ENCODE peak calls at places on chromosomes 6 and 20, in five cellular contexts. One of them, this sample, is unnamed.

GRCh38 chr6:53326372-53327016 is 22.3 kb downstream of the ELOVL5 start:
- DNase-seq in endodermal cell: peak; percentile 68
- DNase-seq in NCI-H1092 treated with DMSO at 0.1 percent for 48 hours: no peak
- DNase-seq in GM03348: peak; percentile 88
- DNase-seq in OCI-M1: peak; percentile 34
- DNase-seq in this sample: peak; percentile 98

GRCh38 chr20:4813839-4814695 is 92.4 kb downstream of the PRND start:
- DNase-seq in NCI-H1092 treated with DMSO at 0.1 percent for 48 hours: no peak
- DNase-seq in GM03348: no peak
- DNase-seq in OCI-M1: no peak
- DNase-seq in endodermal cell: peak; percentile 32
- DNase-seq in this sample: no peak

GRCh38 chr20:46324960-46325703 is 16.8 kb upstream of the CDH22 start:
- DNase-seq in NCI-H1092 treated with DMSO at 0.1 percent for 48 hours: no peak
- DNase-seq in GM03348: peak; percentile 54
- DNase-seq in OCI-M1: peak; percentile 58
- DNase-seq in endodermal cell: peak; percentile 84
- DNase-seq in this sample: peak; percentile 10

GRCh38 chr6:71333700-71334099 is 45.1 kb downstream of the OGFRL1 start:
- DNase-seq in OCI-M1: no peak
- DNase-seq in NCI-H1092 treated with DMSO at 0.1 percent for 48 hours: no peak
- DNase-seq in GM03348: peak; percentile 73
- DNase-seq in endodermal cell: no peak
- DNase-seq in this sample: peak; percentile 93

GRCh38 chr6:10381133-10381829 is 33.6 kb downstream of the TFAP2A start:
- DNase-seq in GM03348: no peak
- DNase-seq in NCI-H1092 treated with DMSO at 0.1 percent for 48 hours: peak; percentile 8
- DNase-seq in OCI-M1: peak; percentile 22
- DNase-seq in endodermal cell: peak; percentile 89
- DNase-seq in this sample: no peak

GRCh38 chr6:131225959-131226358 is 90.7 kb downstream of the AKAP7 start:
- DNase-seq in NCI-H1092 treated with DMSO at 0.1 percent for 48 hours: no peak
- DNase-seq in OCI-M1: no peak
- DNase-seq in endodermal cell: no peak
- DNase-seq in GM03348: no peak
- DNase-seq in this sample: no peak

GRCh38 chr6:4319992-4320683 is 184.8 kb upstream of the ECI2 start:
- DNase-seq in GM03348: peak; percentile 35
- DNase-seq in endodermal cell: no peak
- DNase-seq in NCI-H1092 treated with DMSO at 0.1 percent for 48 hours: no peak
- DNase-seq in OCI-M1: peak; percentile 82
- DNase-seq in this sample: peak; percentile 47

GRCh38 chr20:37389241-37389747 is 43.4 kb downstream of the SRC start:
- DNase-seq in GM03348: no peak
- DNase-seq in OCI-M1: no peak
- DNase-seq in NCI-H1092 treated with DMSO at 0.1 percent for 48 hours: no peak
- DNase-seq in endodermal cell: peak; percentile 42
- DNase-seq in this sample: no peak

GRCh38 chr6:46377209-46377608 is 114.0 kb downstream of the RCAN2 start:
- DNase-seq in OCI-M1: no peak
- DNase-seq in NCI-H1092 treated with DMSO at 0.1 percent for 48 hours: no peak
- DNase-seq in endodermal cell: no peak
- DNase-seq in GM03348: no peak
- DNase-seq in this sample: no peak

GRCh38 chr6:37048851-37049734 is 43.6 kb downstream of the FGD2 start:
- DNase-seq in NCI-H1092 treated with DMSO at 0.1 percent for 48 hours: no peak
- DNase-seq in GM03348: peak; percentile 53
- DNase-seq in endodermal cell: no peak
- DNase-seq in OCI-M1: peak; percentile 84
- DNase-seq in this sample: peak; percentile 73

GRCh38 chr6:52152070-52152423 is 34.1 kb upstream of the IL17A start:
- DNase-seq in OCI-M1: no peak
- DNase-seq in GM03348: no peak
- DNase-seq in NCI-H1092 treated with DMSO at 0.1 percent for 48 hours: no peak
- DNase-seq in endodermal cell: no peak
- DNase-seq in this sample: no peak

GRCh38 chr6:28772480-28773381 is 151.1 kb downstream of the TRIM27 start:
- DNase-seq in GM03348: no peak
- DNase-seq in endodermal cell: peak; percentile 72
- DNase-seq in NCI-H1092 treated with DMSO at 0.1 percent for 48 hours: no peak
- DNase-seq in OCI-M1: no peak
- DNase-seq in this sample: no peak

GRCh38 chr20:3786126-3786484 is 435 bp downstream of the CENPB start:
- DNase-seq in OCI-M1: peak; percentile 42
- DNase-seq in GM03348: peak; percentile 50
- DNase-seq in endodermal cell: peak; percentile 76
- DNase-seq in NCI-H1092 treated with DMSO at 0.1 percent for 48 hours: peak; percentile 40
- DNase-seq in this sample: peak; percentile 52

GRCh38 chr20:38001981-38002380 is 31.3 kb downstream of the TTI1 start:
- DNase-seq in NCI-H1092 treated with DMSO at 0.1 percent for 48 hours: no peak
- DNase-seq in GM03348: no peak
- DNase-seq in endodermal cell: no peak
- DNase-seq in OCI-M1: no peak
- DNase-seq in this sample: no peak

GRCh38 chr6:166715065-166715464 is 88.0 kb upstream of the RPS6KA2 start:
- DNase-seq in NCI-H1092 treated with DMSO at 0.1 percent for 48 hours: no peak
- DNase-seq in OCI-M1: no peak
- DNase-seq in endodermal cell: peak; percentile 75
- DNase-seq in GM03348: no peak
- DNase-seq in this sample: no peak

GRCh38 chr6:137570307-137570832 is 76.2 kb upstream of the OLIG3 start:
- DNase-seq in GM03348: no peak
- DNase-seq in OCI-M1: no peak
- DNase-seq in NCI-H1092 treated with DMSO at 0.1 percent for 48 hours: peak; percentile 84
- DNase-seq in endodermal cell: no peak
- DNase-seq in this sample: no peak

GRCh38 chr6:111503660-111504059 is 20.6 kb upstream of the REV3L start:
- DNase-seq in endodermal cell: no peak
- DNase-seq in GM03348: no peak
- DNase-seq in NCI-H1092 treated with DMSO at 0.1 percent for 48 hours: peak; percentile 49
- DNase-seq in OCI-M1: peak; percentile 61
- DNase-seq in this sample: no peak

GRCh38 chr6:82045965-82046756 is 201.4 kb downstream of the IBTK start:
- DNase-seq in OCI-M1: no peak
- DNase-seq in endodermal cell: no peak
- DNase-seq in GM03348: peak; percentile 60
- DNase-seq in NCI-H1092 treated with DMSO at 0.1 percent for 48 hours: no peak
- DNase-seq in this sample: peak; percentile 92

GRCh38 chr20:21523398-21523868 is 9.6 kb upstream of the NKX2-2 start:
- DNase-seq in GM03348: no peak
- DNase-seq in NCI-H1092 treated with DMSO at 0.1 percent for 48 hours: no peak
- DNase-seq in OCI-M1: no peak
- DNase-seq in endodermal cell: no peak
- DNase-seq in this sample: no peak

GRCh38 chr6:26304213-26305096 is 60.5 kb upstream of the BTN3A2 start:
- DNase-seq in OCI-M1: peak; percentile 98
- DNase-seq in NCI-H1092 treated with DMSO at 0.1 percent for 48 hours: no peak
- DNase-seq in endodermal cell: no peak
- DNase-seq in GM03348: peak; percentile 53
- DNase-seq in this sample: peak; percentile 76

GRCh38 chr20:62641749-62642665 is at the start of gene SLCO4A1:
- DNase-seq in endodermal cell: peak; percentile 84
- DNase-seq in NCI-H1092 treated with DMSO at 0.1 percent for 48 hours: peak; percentile 85
- DNase-seq in OCI-M1: peak; percentile 69
- DNase-seq in GM03348: peak; percentile 85
- DNase-seq in this sample: no peak

This sample was measured in AG10803.